ENCODE peak calls at places on chromosomes 6 and 20, in nine cellular contexts. R, O, Q, P, T, F, N, W and V are unnamed samples.

GRCh38 chr6:133919362-133919761 is 30.4 kb downstream of the TCF21 start:
- DNase-seq in F (no peak), Q (no peak), W (no peak), R (no peak), O (no peak), T (no peak), N (no peak), P (no peak), V (no peak)

GRCh38 chr6:47465117-47465516 is 12.5 kb upstream of the CD2AP start:
- DNase-seq in O (no peak), P (no peak), T (no peak), N (no peak), F (no peak), R (no peak), Q (no peak), W (no peak), V (no peak)

GRCh38 chr6:138622967-138623366 is 123.7 kb upstream of the NHSL1 start:
- DNase-seq in Q (no peak), T (no peak), P (no peak), O (no peak), W (no peak), R (peak), F (peak), N (no peak), V (no peak)

GRCh38 chr20:63495167-63495720 is 3.6 kb downstream of the EEF1A2 start:
- DNase-seq in N (no peak), W (peak), P (no peak), Q (no peak), R (no peak), F (no peak), T (no peak), O (no peak), V (no peak)

GRCh38 chr6:143598466-143599080 is 79.2 kb upstream of the PHACTR2 start:
- DNase-seq in F (no peak), R (no peak), P (no peak), O (no peak), T (no peak), Q (no peak), W (no peak), N (no peak), V (no peak)

GRCh38 chr6:123658848-123659247 is 22.1 kb upstream of the TRDN start:
- DNase-seq in W (no peak), F (no peak), P (no peak), R (no peak), Q (no peak), O (no peak), N (no peak), T (no peak), V (no peak)

GRCh38 chr6:52532457-52532856 is 44.4 kb downstream of the TRAM2 start:
- DNase-seq in O (no peak), F (no peak), T (no peak), P (no peak), Q (no peak), R (no peak), W (no peak), N (no peak), V (no peak)

GRCh38 chr6:136351518-136352106 is 62.0 kb upstream of the BCLAF1 start:
- DNase-seq in N (no peak), R (no peak), P (no peak), Q (no peak), T (no peak), F (no peak), W (no peak), O (no peak), V (no peak)

GRCh38 chr20:49397525-49397924 is 84.9 kb downstream of the KCNB1 start:
- DNase-seq in N (no peak), O (peak), Q (no peak), F (peak), W (no peak), T (no peak), R (peak), P (no peak), V (no peak)

GRCh38 chr20:3628502-3629314 is 34.5 kb downstream of the GFRA4 start:
- DNase-seq in T (no peak), P (no peak), N (no peak), O (no peak), R (no peak), F (no peak), Q (no peak), W (no peak), V (no peak)

GRCh38 chr6:136113736-136114173 is 136.4 kb downstream of the MTFR2 start:
- DNase-seq in W (no peak), F (peak), Q (peak), R (peak), T (peak), N (peak), P (no peak), O (peak), V (no peak)

GRCh38 chr6:27188885-27189418 is 58.5 kb upstream of the PRSS16 start:
- DNase-seq in W (no peak), N (peak), T (peak), O (peak), Q (peak), P (peak), F (peak), R (peak), V (peak)

GRCh38 chr20:49288784-49289696 is 11.2 kb upstream of the ZNFX1 start:
- DNase-seq in Q (no peak), P (no peak), F (no peak), O (no peak), R (no peak), T (no peak), W (no peak), N (peak), V (no peak)

GRCh38 chr20:1381753-1382591 is 10.9 kb downstream of the FKBP1A start:
- DNase-seq in O (no peak), Q (no peak), N (no peak), R (no peak), P (no peak), T (no peak), F (no peak), W (no peak), V (no peak)

GRCh38 chr20:25063981-25064380 is 6.0 kb upstream of the ACSS1 start:
- DNase-seq in P (no peak), W (peak), F (no peak), R (no peak), O (no peak), Q (no peak), T (no peak), N (no peak), V (no peak)

GRCh38 chr6:84804720-84805119 is 40.3 kb upstream of the TBX18 start:
- DNase-seq in F (no peak), R (peak), T (no peak), P (no peak), W (no peak), O (peak), Q (no peak), N (no peak), V (no peak)

GRCh38 chr20:3796477-3797225 is 541 bp downstream of the CDC25B start:
- DNase-seq in P (no peak), O (no peak), Q (no peak), N (peak), F (no peak), W (peak), R (no peak), T (no peak), V (no peak)

GRCh38 chr6:3403244-3404154 is 53.4 kb downstream of the SLC22A23 start:
- DNase-seq in T (no peak), Q (no peak), N (peak), O (no peak), W (no peak), F (peak), P (no peak), R (no peak), V (no peak)

GRCh38 chr6:28988536-28989415 is 16.3 kb downstream of the ZNF311 start:
- DNase-seq in Q (no peak), P (peak), R (peak), N (peak), F (peak), T (peak), W (peak), O (peak), V (no peak)

GRCh38 chr20:45189067-45189611 is 14.4 kb downstream of the PI3 start:
- DNase-seq in T (no peak), W (no peak), Q (no peak), O (no peak), R (no peak), N (no peak), F (no peak), P (no peak), V (no peak)

GRCh38 chr6:128899651-128900050 is 16.7 kb downstream of the LAMA2 start:
- DNase-seq in W (no peak), O (no peak), F (no peak), Q (no peak), P (no peak), T (no peak), R (peak), N (no peak), V (no peak)

GRCh38 chr20:48397689-48398005 is 430.2 kb downstream of the PREX1 start:
- DNase-seq in O (no peak), F (no peak), W (no peak), R (no peak), T (peak), Q (no peak), P (peak), N (no peak), V (no peak)

GRCh38 chr6:140051521-140052455 is 677.3 kb upstream of the CITED2 start:
- DNase-seq in T (no peak), P (no peak), R (peak), O (peak), N (no peak), F (peak), W (no peak), Q (no peak), V (peak)

GRCh38 chr20:54209216-54209813 is 1.4 kb downstream of the PFDN4 start:
- DNase-seq in F (no peak), R (no peak), W (no peak), T (no peak), N (no peak), O (no peak), Q (no peak), P (no peak), V (no peak)

GRCh38 chr6:112979830-112980229 is 632.7 kb downstream of the RFPL4B start:
- DNase-seq in Q (no peak), O (peak), N (peak), F (no peak), W (no peak), P (no peak), T (no peak), R (peak), V (peak)

GRCh38 chr6:144158133-144158532 is 7.8 kb downstream of the STX11 start:
- DNase-seq in F (peak), T (peak), O (peak), W (peak), R (peak), P (no peak), N (no peak), Q (no peak), V (peak)

GRCh38 chr6:154448448-154449096 is 61.9 kb downstream of the CNKSR3 start:
- DNase-seq in F (no peak), N (no peak), O (peak), T (no peak), W (no peak), P (no peak), Q (peak), R (peak), V (no peak)

GRCh38 chr6:145836170-145836569 is 21.6 kb upstream of the FBXO30 start:
- DNase-seq in W (no peak), R (peak), T (no peak), O (peak), N (no peak), P (no peak), F (no peak), Q (no peak), V (no peak)